ENCODE peak calls at places on chromosomes 5 and 9, in nine cellular contexts. K is SW480; C is stimulated activated CD4-positive, alpha-beta T cell treated with anti-CD3 and anti-CD28 coated beads, TNF-alpha, amount 100 ng/mL, for 1 hour; B is MCF 10A; J is fibroblast of lung; L is glutamatergic neuron; R is T47D; E is GM06990; V is hepatocyte. Y is an unnamed sample.

GRCh38 chr5:170623576-170624181 is 119.9 kb downstream of the KCNIP1 start:
- DNase-seq in K (peak), C (no peak), B (peak), J (peak), L (peak), R (no peak), E (peak), V (peak), Y (no peak)

GRCh38 chr5:1789838-1790462 is 9.7 kb downstream of the MRPL36 start:
- DNase-seq in K (no peak), C (no peak), B (peak), J (peak), L (no peak), R (no peak), E (no peak), V (no peak), Y (no peak)

GRCh38 chr9:29241320-29241719 is 1668.0 kb upstream of the C9orf72 start:
- DNase-seq in K (no peak), C (no peak), B (no peak), J (no peak), L (no peak), R (no peak), E (no peak), V (no peak), Y (no peak)

GRCh38 chr9:101448680-101449070 is 13.1 kb upstream of the ALDOB start:
- DNase-seq in K (no peak), C (no peak), B (no peak), J (no peak), L (no peak), R (no peak), E (no peak), V (no peak), Y (no peak)

GRCh38 chr5:36367524-36367923 is 65.8 kb upstream of the RANBP3L start:
- DNase-seq in K (no peak), C (no peak), B (no peak), J (peak), L (no peak), R (no peak), E (no peak), V (no peak), Y (no peak)

GRCh38 chr9:124202447-124202971 is 55.2 kb upstream of the NEK6 start:
- DNase-seq in K (no peak), C (peak), B (no peak), J (no peak), L (no peak), R (no peak), E (peak), V (no peak), Y (peak)

GRCh38 chr5:179309751-179310320 is 35.4 kb downstream of the ADAMTS2 start:
- DNase-seq in K (no peak), C (no peak), B (no peak), J (no peak), L (peak), R (no peak), E (no peak), V (no peak), Y (no peak)

GRCh38 chr5:144142826-144143167 is 27.7 kb downstream of the YIPF5 start:
- DNase-seq in K (no peak), C (no peak), B (no peak), J (no peak), L (no peak), R (no peak), E (no peak), V (no peak), Y (no peak)

GRCh38 chr9:23702311-23702922 is 123.6 kb downstream of the ELAVL2 start:
- DNase-seq in K (no peak), C (no peak), B (no peak), J (no peak), L (no peak), R (no peak), E (no peak), V (no peak), Y (no peak)

GRCh38 chr9:38089387-38090165 is 20.5 kb upstream of the SHB start:
- DNase-seq in K (no peak), C (no peak), B (no peak), J (no peak), L (no peak), R (no peak), E (no peak), V (no peak), Y (no peak)

GRCh38 chr9:29176231-29176630 is 1603.0 kb upstream of the C9orf72 start:
- DNase-seq in K (no peak), C (no peak), B (no peak), J (no peak), L (no peak), R (no peak), E (no peak), V (no peak), Y (no peak)